ENCODE peak calls at places on chromosomes 1 and 21, in ten cellular contexts. K is adrenal gland, N is tibial artery, T is uterus, F is neural progenitor cell, I is thoracic aorta, O is sigmoid colon, A is PC-3, Q is endothelial cell of umbilical vein, C is esophagus squamous epithelium. J is an unnamed sample. For H3K36me3, the result is how much of the 10 kb centered on the place peaks cover.

GRCh38 chr1:34800214-34800613 is 7.4 kb downstream of the GJA4 start:
- DNase-seq in O (no peak), Q (peak), K (no peak), C (no peak), T (no peak), I (no peak), F (no peak), N (no peak), A (no peak), J (no peak)

GRCh38 chr1:36497207-36497606 is 14.5 kb upstream of the CSF3R start:
- DNase-seq in A (no peak), O (no peak), I (no peak), Q (no peak), N (no peak), K (no peak), C (no peak), T (no peak), F (no peak), J (no peak)

GRCh38 chr1:226588484-226588883 is 39.9 kb downstream of the STUM start:
- DNase-seq in C (no peak), A (no peak), K (no peak), N (no peak), T (no peak), O (no peak), F (no peak), Q (no peak), I (no peak), J (no peak)

GRCh38 chr1:43706598-43707190 is 642 bp upstream of the ST3GAL3 start:
- DNase-seq in A (peak), F (peak), O (no peak), I (no peak), Q (peak), C (no peak), N (no peak), K (peak), T (no peak), J (no peak)

GRCh38 chr1:43509007-43509739 is 21.5 kb upstream of the PTPRF start:
- DNase-seq in C (no peak), A (peak), T (no peak), N (no peak), I (no peak), O (no peak), F (no peak), K (peak), Q (no peak), J (no peak)

GRCh38 chr1:243708210-243708609 is 141.8 kb downstream of the AKT3 start:
- DNase-seq in Q (peak), F (no peak), T (no peak), A (peak), K (no peak), N (no peak), C (no peak), O (no peak), I (no peak), J (no peak)

GRCh38 chr1:9361630-9362256 is 69.0 kb downstream of the SPSB1 start:
- DNase-seq in T (no peak), A (no peak), K (no peak), C (no peak), F (no peak), O (no peak), Q (no peak), I (no peak), N (no peak), J (no peak)

GRCh38 chr1:14878951-14879350 is 274.6 kb upstream of the TMEM51 start:
- DNase-seq in I (no peak), F (no peak), N (no peak), Q (no peak), K (no peak), O (no peak), A (no peak), T (no peak), C (no peak), J (no peak)

DNA sequence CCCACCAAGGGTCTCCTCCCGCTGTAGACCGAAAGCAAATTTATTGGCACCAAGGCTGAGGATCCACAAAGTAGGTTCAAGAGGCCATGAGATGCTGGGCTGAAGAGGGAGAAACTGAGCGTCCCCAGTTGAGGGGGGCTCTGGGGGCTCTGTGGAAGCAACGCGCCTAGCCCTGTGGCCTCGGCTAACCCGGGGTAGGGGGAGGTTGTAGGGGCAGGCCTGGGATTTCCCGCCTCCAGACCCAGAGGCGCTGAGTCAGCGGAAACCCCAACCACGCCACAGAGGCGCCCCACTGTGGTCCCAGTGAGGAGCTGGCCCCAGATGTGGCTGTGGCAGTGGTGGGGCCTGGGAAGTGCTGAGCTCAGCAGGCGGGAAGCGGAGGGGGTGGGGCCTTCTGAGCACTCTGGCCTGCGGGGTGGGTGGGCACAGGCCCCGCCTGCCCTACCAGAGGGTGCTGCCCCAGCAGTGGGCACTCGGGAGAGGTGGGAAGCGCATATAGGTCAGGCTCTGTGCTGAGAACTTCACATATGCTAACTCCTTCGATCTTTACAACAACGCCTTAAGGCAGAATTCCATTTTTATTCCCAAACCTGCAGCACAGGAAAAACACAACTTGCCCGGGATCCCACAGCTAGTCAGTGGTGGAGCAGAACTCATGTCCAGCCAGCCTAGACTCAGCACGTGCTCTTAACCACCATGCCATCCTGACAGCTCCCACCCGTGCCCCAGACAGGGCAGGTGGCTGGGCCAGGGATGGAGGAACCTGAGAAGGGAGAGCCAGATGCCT is 1.5 kb upstream of the COL16A1 start:
- DNase-seq in A (peak), O (peak), N (peak), F (peak), I (peak), K (no peak), T (peak), Q (no peak), C (no peak), J (peak)
- TF ChIP-seq CTCF in A (peak), O (peak), N (peak), F (peak), I (peak), K (no peak), T (peak), Q (peak), C (peak), J (peak)

GRCh38 chr1:45512641-45513054 is 9.0 kb downstream of the PRDX1 start:
- DNase-seq in K (peak), C (no peak), O (peak), N (peak), F (peak), T (no peak), I (no peak), A (peak), Q (peak), J (no peak)

GRCh38 chr1:45508295-45509151 is 8.4 kb downstream of the MMACHC start:
- DNase-seq in Q (no peak), K (peak), F (no peak), N (no peak), O (no peak), T (no peak), A (no peak), C (no peak), I (no peak), J (no peak)

GRCh38 chr1:45510036-45510971 is 10.2 kb downstream of the MMACHC start:
- DNase-seq in A (no peak), Q (no peak), N (no peak), T (no peak), O (no peak), I (no peak), K (no peak), C (no peak), F (no peak), J (no peak)

GRCh38 chr1:45507893-45508292 is 7.8 kb downstream of the MMACHC start:
- DNase-seq in A (no peak), Q (no peak), N (no peak), C (no peak), O (no peak), I (no peak), K (no peak), F (no peak), T (no peak), J (no peak)

GRCh38 chr1:45510972-45511527 is 10.6 kb downstream of the PRDX1 start:
- DNase-seq in N (no peak), T (no peak), I (no peak), Q (no peak), O (peak), F (no peak), K (no peak), A (no peak), C (no peak), J (no peak)
- H3K36me3 ChIP-seq in N (half or more), T (under half), I (half or more), Q (under half), O (half or more), F (under half), K (under half), A (half or more), C (half or more), J (under half)

GRCh38 chr21:36813071-36813470 is 114.2 kb downstream of the SIM2 start:
- DNase-seq in A (no peak), C (no peak), K (no peak), T (no peak), F (no peak), I (no peak), O (no peak), N (no peak), Q (peak), J (no peak)
- H3K4me3 ChIP-seq in A (no peak), C (no peak), K (no peak), T (no peak), F (no peak), I (no peak), O (no peak), N (no peak), Q (no peak), J (no peak)

GRCh38 chr1:40363721-40364120 is 9.8 kb upstream of the SMAP2 start:
- DNase-seq in T (no peak), C (no peak), K (no peak), O (no peak), F (peak), N (no peak), Q (no peak), A (no peak), I (no peak), J (peak)
- TF ChIP-seq CTCF in T (no peak), C (no peak), K (no peak), O (no peak), F (peak), N (no peak), Q (no peak), A (no peak), I (no peak), J (peak)

GRCh38 chr21:15809065-15809464 is 79.3 kb downstream of the USP25 start:
- DNase-seq in O (no peak), C (no peak), K (no peak), A (no peak), I (no peak), Q (no peak), F (no peak), N (no peak), T (no peak), J (no peak)
- H3K36me3 ChIP-seq in O (under half), C (half or more), K (under half), A (under half), I (under half), Q (under half), F (under half), N (under half), T (under half), J (under half)

DNA sequence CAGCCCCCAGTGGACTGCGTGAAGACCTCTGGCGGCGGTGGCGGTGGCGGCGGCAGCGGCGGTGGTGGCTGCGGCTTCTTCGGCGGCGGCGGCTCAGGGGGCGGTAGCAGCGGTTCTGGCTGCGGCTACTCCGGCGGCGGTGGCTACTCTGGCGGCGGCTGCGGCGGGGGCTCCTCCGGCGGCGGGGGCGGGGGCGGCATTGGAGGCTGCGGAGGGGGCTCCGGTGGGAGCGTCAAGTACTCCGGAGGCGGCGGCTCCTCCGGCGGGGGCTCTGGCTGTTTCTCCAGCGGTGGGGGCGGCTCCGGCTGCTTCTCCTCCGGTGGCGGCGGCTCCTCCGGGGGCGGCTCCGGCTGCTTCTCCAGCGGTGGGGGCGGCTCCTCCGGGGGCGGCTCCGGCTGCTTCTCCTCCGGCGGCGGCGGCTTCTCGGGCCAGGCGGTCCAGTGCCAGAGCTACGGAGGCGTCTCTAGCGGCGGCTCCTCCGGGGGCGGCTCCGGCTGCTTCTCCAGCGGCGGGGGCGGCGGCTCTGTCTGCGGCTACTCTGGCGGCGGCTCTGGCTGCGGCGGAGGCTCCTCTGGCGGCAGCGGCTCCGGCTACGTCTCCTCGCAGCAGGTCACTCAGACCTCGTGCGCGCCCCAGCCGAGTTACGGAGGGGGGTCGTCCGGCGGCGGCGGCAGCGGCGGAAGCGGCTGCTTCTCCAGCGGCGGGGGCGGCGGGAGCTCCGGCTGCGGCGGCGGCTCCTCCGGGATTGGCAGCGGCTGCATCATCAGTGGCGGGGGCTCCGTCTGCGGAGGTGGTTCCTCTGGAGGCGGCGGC is 1.7 kb downstream of the LORICRIN start:
- DNase-seq in O (peak), F (no peak), A (no peak), Q (no peak), N (no peak), K (no peak), C (no peak), I (no peak), T (peak), J (no peak)
- H3K4me3 ChIP-seq in O (peak), F (no peak), A (no peak), Q (peak), N (peak), K (peak), C (peak), I (peak), T (peak), J (peak)

J was measured in GM06990.